ENCODE peak calls at places on chromosomes 13 and 19, in six cellular contexts. One of them, this sample, is unnamed.

GRCh38 chr13:100491164-100491847 is 97.3 kb downstream of the GGACT start:
- DNase-seq in ovary: peak
- DNase-seq in mesothelial cell of epicardium: no peak
- DNase-seq in spleen: no peak
- DNase-seq in CD4-positive, alpha-beta T cell: no peak
- DNase-seq in nephron progenitor cell: no peak
- DNase-seq in this sample: no peak

GRCh38 chr19:23070353-23070781 is 46.5 kb upstream of the ZNF730 start:
- DNase-seq in ovary: peak
- DNase-seq in mesothelial cell of epicardium: no peak
- DNase-seq in spleen: no peak
- DNase-seq in CD4-positive, alpha-beta T cell: no peak
- DNase-seq in nephron progenitor cell: no peak
- DNase-seq in this sample: no peak

GRCh38 chr13:84655677-84656076 is 773.4 kb upstream of the SLITRK1 start:
- DNase-seq in ovary: no peak
- DNase-seq in mesothelial cell of epicardium: no peak
- DNase-seq in spleen: no peak
- DNase-seq in CD4-positive, alpha-beta T cell: no peak
- DNase-seq in nephron progenitor cell: no peak
- DNase-seq in this sample: no peak

GRCh38 chr13:111402441-111402840 is 82.0 kb downstream of the TEX29 start:
- DNase-seq in ovary: no peak
- DNase-seq in mesothelial cell of epicardium: no peak
- DNase-seq in spleen: peak
- DNase-seq in CD4-positive, alpha-beta T cell: no peak
- DNase-seq in nephron progenitor cell: no peak
- DNase-seq in this sample: no peak

GRCh38 chr19:35132254-35132653 is 2.6 kb downstream of the LGI4 start:
- DNase-seq in ovary: no peak
- DNase-seq in mesothelial cell of epicardium: no peak
- DNase-seq in spleen: no peak
- DNase-seq in CD4-positive, alpha-beta T cell: no peak
- DNase-seq in nephron progenitor cell: no peak
- DNase-seq in this sample: no peak

GRCh38 chr13:83248751-83249150 is 633.5 kb downstream of the SLITRK1 start:
- DNase-seq in ovary: no peak
- DNase-seq in mesothelial cell of epicardium: no peak
- DNase-seq in spleen: no peak
- DNase-seq in CD4-positive, alpha-beta T cell: no peak
- DNase-seq in nephron progenitor cell: no peak
- DNase-seq in this sample: no peak

GRCh38 chr13:20118268-20119140 is 42.3 kb downstream of the GJA3 start:
- DNase-seq in ovary: peak
- DNase-seq in mesothelial cell of epicardium: no peak
- DNase-seq in spleen: peak
- DNase-seq in CD4-positive, alpha-beta T cell: peak
- DNase-seq in nephron progenitor cell: peak
- DNase-seq in this sample: peak

GRCh38 chr13:25727776-25728175 is 324.0 kb downstream of the SHISA2 start:
- DNase-seq in ovary: no peak
- DNase-seq in mesothelial cell of epicardium: no peak
- DNase-seq in spleen: no peak
- DNase-seq in CD4-positive, alpha-beta T cell: no peak
- DNase-seq in nephron progenitor cell: no peak
- DNase-seq in this sample: no peak

GRCh38 chr13:99955747-99956472 is 15.7 kb downstream of the ZIC5 start:
- DNase-seq in ovary: peak
- DNase-seq in mesothelial cell of epicardium: no peak
- DNase-seq in spleen: no peak
- DNase-seq in CD4-positive, alpha-beta T cell: no peak
- DNase-seq in nephron progenitor cell: peak
- DNase-seq in this sample: no peak

GRCh38 chr19:14472202-14472961 is 2.8 kb downstream of the PTGER1 start:
- DNase-seq in ovary: peak
- DNase-seq in mesothelial cell of epicardium: peak
- DNase-seq in spleen: peak
- DNase-seq in CD4-positive, alpha-beta T cell: peak
- DNase-seq in nephron progenitor cell: peak
- DNase-seq in this sample: peak

GRCh38 chr19:8204961-8205360 is 4.2 kb upstream of the CERS4 start:
- DNase-seq in ovary: no peak
- DNase-seq in mesothelial cell of epicardium: no peak
- DNase-seq in spleen: no peak
- DNase-seq in CD4-positive, alpha-beta T cell: no peak
- DNase-seq in nephron progenitor cell: no peak
- DNase-seq in this sample: no peak

GRCh38 chr13:110233181-110233641 is 73.7 kb downstream of the COL4A1 start:
- DNase-seq in ovary: no peak
- DNase-seq in mesothelial cell of epicardium: no peak
- DNase-seq in spleen: no peak
- DNase-seq in CD4-positive, alpha-beta T cell: no peak
- DNase-seq in nephron progenitor cell: no peak
- DNase-seq in this sample: no peak

GRCh38 chr13:39016789-39017188 is 21.1 kb downstream of the PROSER1 start:
- DNase-seq in ovary: no peak
- DNase-seq in mesothelial cell of epicardium: no peak
- DNase-seq in spleen: no peak
- DNase-seq in CD4-positive, alpha-beta T cell: no peak
- DNase-seq in nephron progenitor cell: peak
- DNase-seq in this sample: no peak

GRCh38 chr19:50820549-50821247 is 2.9 kb downstream of the KLK1 start:
- DNase-seq in ovary: no peak
- DNase-seq in mesothelial cell of epicardium: no peak
- DNase-seq in spleen: peak
- DNase-seq in CD4-positive, alpha-beta T cell: no peak
- DNase-seq in nephron progenitor cell: peak
- DNase-seq in this sample: no peak

GRCh38 chr13:62280590-62280989 is 864.9 kb upstream of the PCDH20 start:
- DNase-seq in ovary: no peak
- DNase-seq in mesothelial cell of epicardium: no peak
- DNase-seq in spleen: no peak
- DNase-seq in CD4-positive, alpha-beta T cell: no peak
- DNase-seq in nephron progenitor cell: no peak
- DNase-seq in this sample: no peak

GRCh38 chr13:79901336-79901735 is 420.4 kb downstream of the NDFIP2 start:
- DNase-seq in ovary: no peak
- DNase-seq in mesothelial cell of epicardium: no peak
- DNase-seq in spleen: no peak
- DNase-seq in CD4-positive, alpha-beta T cell: no peak
- DNase-seq in nephron progenitor cell: no peak
- DNase-seq in this sample: no peak

GRCh38 chr13:46388308-46388707 is 1.3 kb upstream of the RUBCNL start:
- DNase-seq in ovary: no peak
- DNase-seq in mesothelial cell of epicardium: no peak
- DNase-seq in spleen: no peak
- DNase-seq in CD4-positive, alpha-beta T cell: no peak
- DNase-seq in nephron progenitor cell: no peak
- DNase-seq in this sample: no peak

GRCh38 chr13:104253063-104253680 is 1187.0 kb upstream of the SLC10A2 start:
- DNase-seq in ovary: no peak
- DNase-seq in mesothelial cell of epicardium: no peak
- DNase-seq in spleen: no peak
- DNase-seq in CD4-positive, alpha-beta T cell: no peak
- DNase-seq in nephron progenitor cell: no peak
- DNase-seq in this sample: no peak

GRCh38 chr19:16612631-16613030 is 15.4 kb downstream of the MED26 start:
- DNase-seq in ovary: no peak
- DNase-seq in mesothelial cell of epicardium: no peak
- DNase-seq in spleen: no peak
- DNase-seq in CD4-positive, alpha-beta T cell: no peak
- DNase-seq in nephron progenitor cell: no peak
- DNase-seq in this sample: no peak

GRCh38 chr13:49615844-49616687 is 12.2 kb upstream of the ARL11 start:
- DNase-seq in ovary: no peak
- DNase-seq in mesothelial cell of epicardium: no peak
- DNase-seq in spleen: no peak
- DNase-seq in CD4-positive, alpha-beta T cell: no peak
- DNase-seq in nephron progenitor cell: no peak
- DNase-seq in this sample: no peak

GRCh38 chr19:38388310-38389100 is at the start of gene SPRED3:
- DNase-seq in ovary: peak
- DNase-seq in mesothelial cell of epicardium: no peak
- DNase-seq in spleen: no peak
- DNase-seq in CD4-positive, alpha-beta T cell: no peak
- DNase-seq in nephron progenitor cell: peak
- DNase-seq in this sample: peak

GRCh38 chr19:31510635-31511034 is 161.4 kb upstream of the TSHZ3 start:
- DNase-seq in ovary: no peak
- DNase-seq in mesothelial cell of epicardium: no peak
- DNase-seq in spleen: no peak
- DNase-seq in CD4-positive, alpha-beta T cell: no peak
- DNase-seq in nephron progenitor cell: no peak
- DNase-seq in this sample: no peak

GRCh38 chr19:4496304-4496703 is 22.0 kb downstream of the PLIN4 start:
- DNase-seq in ovary: no peak
- DNase-seq in mesothelial cell of epicardium: no peak
- DNase-seq in spleen: no peak
- DNase-seq in CD4-positive, alpha-beta T cell: no peak
- DNase-seq in nephron progenitor cell: no peak
- DNase-seq in this sample: no peak

GRCh38 chr19:4493929-4494690 is 22.0 kb downstream of the HDGFL2 start:
- DNase-seq in ovary: no peak
- DNase-seq in mesothelial cell of epicardium: no peak
- DNase-seq in spleen: no peak
- DNase-seq in CD4-positive, alpha-beta T cell: no peak
- DNase-seq in nephron progenitor cell: no peak
- DNase-seq in this sample: no peak

GRCh38 chr19:4494691-4495064 is 22.6 kb downstream of the HDGFL2 start:
- DNase-seq in ovary: no peak
- DNase-seq in mesothelial cell of epicardium: no peak
- DNase-seq in spleen: no peak
- DNase-seq in CD4-positive, alpha-beta T cell: no peak
- DNase-seq in nephron progenitor cell: no peak
- DNase-seq in this sample: no peak

GRCh38 chr19:4493104-4493928 is 21.2 kb downstream of the HDGFL2 start:
- DNase-seq in ovary: no peak
- DNase-seq in mesothelial cell of epicardium: no peak
- DNase-seq in spleen: no peak
- DNase-seq in CD4-positive, alpha-beta T cell: no peak
- DNase-seq in nephron progenitor cell: no peak
- DNase-seq in this sample: no peak

GRCh38 chr19:4495471-4495870 is 22.8 kb downstream of the PLIN4 start:
- DNase-seq in ovary: no peak
- DNase-seq in mesothelial cell of epicardium: no peak
- DNase-seq in spleen: no peak
- DNase-seq in CD4-positive, alpha-beta T cell: no peak
- DNase-seq in nephron progenitor cell: no peak
- DNase-seq in this sample: no peak
- TF ChIP-seq CTCF in ovary: no peak
- TF ChIP-seq CTCF in mesothelial cell of epicardium: no peak
- TF ChIP-seq CTCF in spleen: no peak
- TF ChIP-seq CTCF in CD4-positive, alpha-beta T cell: no peak
- TF ChIP-seq CTCF in nephron progenitor cell: no peak
- TF ChIP-seq CTCF in this sample: peak

DNA sequence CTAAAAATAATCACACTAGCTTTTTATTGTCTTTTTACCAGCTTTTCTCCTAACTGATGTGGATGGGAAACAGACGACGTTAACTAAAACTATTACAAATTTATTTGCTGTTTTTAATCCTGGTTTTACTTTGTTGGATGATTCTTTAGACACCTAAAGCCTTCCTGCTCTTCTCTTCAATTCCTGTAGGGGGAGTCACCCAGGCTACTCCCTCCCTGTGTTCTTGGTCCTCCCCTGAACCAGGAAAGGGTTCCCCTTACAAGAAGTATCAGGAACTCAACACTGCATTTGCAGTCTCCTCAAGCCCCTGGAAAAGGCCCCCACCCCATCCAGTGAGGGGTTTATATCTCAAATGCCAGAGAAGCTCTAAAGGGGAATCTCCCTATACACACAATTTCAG is 206.1 kb downstream of the SUCLA2 start:
- DNase-seq in ovary: no peak
- DNase-seq in mesothelial cell of epicardium: no peak
- DNase-seq in spleen: no peak
- DNase-seq in CD4-positive, alpha-beta T cell: no peak
- DNase-seq in nephron progenitor cell: no peak
- DNase-seq in this sample: no peak
- TF ChIP-seq CTCF in ovary: no peak
- TF ChIP-seq CTCF in mesothelial cell of epicardium: peak
- TF ChIP-seq CTCF in spleen: peak
- TF ChIP-seq CTCF in CD4-positive, alpha-beta T cell: peak
- TF ChIP-seq CTCF in nephron progenitor cell: peak
- TF ChIP-seq CTCF in this sample: peak

GRCh38 chr19:24086974-24087595 is at the start of gene ZNF254:
- DNase-seq in ovary: peak
- DNase-seq in mesothelial cell of epicardium: peak
- DNase-seq in spleen: peak
- DNase-seq in CD4-positive, alpha-beta T cell: peak
- DNase-seq in nephron progenitor cell: peak
- DNase-seq in this sample: peak
- TF ChIP-seq CTCF in ovary: no peak
- TF ChIP-seq CTCF in mesothelial cell of epicardium: no peak
- TF ChIP-seq CTCF in spleen: no peak
- TF ChIP-seq CTCF in CD4-positive, alpha-beta T cell: no peak
- TF ChIP-seq CTCF in nephron progenitor cell: no peak
- TF ChIP-seq CTCF in this sample: peak

DNA sequence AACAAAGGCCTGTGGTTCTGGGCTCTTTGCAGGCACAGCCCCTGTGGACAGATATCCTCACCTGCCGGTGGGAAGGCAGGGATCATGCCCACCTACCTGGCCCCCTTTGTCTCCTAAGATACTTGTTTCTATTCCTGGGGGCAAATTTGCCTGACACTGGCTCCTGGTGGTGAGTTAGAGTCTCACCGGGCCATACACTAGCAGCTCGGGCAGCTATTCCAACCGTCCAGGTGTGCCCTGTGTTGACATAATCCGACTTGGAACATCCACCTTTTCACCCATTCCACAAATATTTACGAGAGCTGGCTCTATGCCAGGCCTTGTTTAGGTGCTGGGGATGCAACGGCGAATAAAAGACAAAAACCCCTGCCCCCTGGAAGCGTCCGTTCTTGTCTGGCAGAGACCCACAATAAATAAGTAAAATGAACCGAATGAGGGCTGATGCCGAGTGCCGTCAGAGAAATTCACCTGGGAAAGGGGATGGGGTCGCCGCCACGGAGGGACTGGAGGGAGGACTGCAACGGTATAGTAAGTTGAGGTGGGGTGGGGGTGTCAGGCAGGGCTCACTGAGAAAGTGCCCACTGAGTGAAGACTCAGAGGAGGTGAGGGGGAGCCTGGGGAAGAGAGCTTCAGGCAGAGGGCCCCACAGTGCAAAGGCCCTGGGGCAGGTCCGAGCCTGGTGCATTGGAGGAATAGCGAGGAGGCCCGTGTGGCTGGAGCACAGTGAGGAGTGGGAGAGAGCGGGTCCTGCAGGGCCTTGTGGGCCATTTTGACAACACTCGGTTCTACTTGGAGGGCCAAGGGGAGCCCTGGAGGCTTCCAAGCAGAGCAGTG is 43.2 kb upstream of the RANBP3 start:
- DNase-seq in ovary: no peak
- DNase-seq in mesothelial cell of epicardium: no peak
- DNase-seq in spleen: peak
- DNase-seq in CD4-positive, alpha-beta T cell: no peak
- DNase-seq in nephron progenitor cell: no peak
- DNase-seq in this sample: no peak
- TF ChIP-seq CTCF in ovary: no peak
- TF ChIP-seq CTCF in mesothelial cell of epicardium: no peak
- TF ChIP-seq CTCF in spleen: no peak
- TF ChIP-seq CTCF in CD4-positive, alpha-beta T cell: no peak
- TF ChIP-seq CTCF in nephron progenitor cell: no peak
- TF ChIP-seq CTCF in this sample: peak